ENCODE peak calls at places on chromosomes 5 and 9, in nine cellular contexts. One of them, this sample, is unnamed.

GRCh38 chr5:100270323-100270771 is 264.8 kb upstream of the FAM174A start:
- DNase-seq in lung: no peak
- DNase-seq in MV-4-11: peak; percentile 14
- DNase-seq in BJ: no peak
- DNase-seq in left colon: no peak
- DNase-seq in heart left ventricle: no peak
- DNase-seq in choroid plexus epithelial cell: peak; percentile 51
- DNase-seq in iPS-NIHi11: no peak
- DNase-seq in activated CD4-positive, alpha-beta T cell treated with anti-CD3 and anti-CD28 coated beads, Interleukin-2, amount 50 U/mL, for 1 hour: no peak
- DNase-seq in this sample: no peak

GRCh38 chr9:100011062-100011681 is 87.6 kb downstream of the ERP44 start:
- DNase-seq in lung: no peak
- DNase-seq in MV-4-11: peak; percentile 54
- DNase-seq in BJ: no peak
- DNase-seq in left colon: no peak
- DNase-seq in heart left ventricle: no peak
- DNase-seq in choroid plexus epithelial cell: peak; percentile 85
- DNase-seq in iPS-NIHi11: peak; percentile 53
- DNase-seq in activated CD4-positive, alpha-beta T cell treated with anti-CD3 and anti-CD28 coated beads, Interleukin-2, amount 50 U/mL, for 1 hour: no peak
- DNase-seq in this sample: peak; percentile 24

GRCh38 chr5:53037141-53037859 is 48.1 kb downstream of the ITGA2 start:
- DNase-seq in lung: no peak
- DNase-seq in MV-4-11: peak; percentile 24
- DNase-seq in BJ: peak; percentile 37
- DNase-seq in left colon: no peak
- DNase-seq in heart left ventricle: no peak
- DNase-seq in choroid plexus epithelial cell: peak; percentile 90
- DNase-seq in iPS-NIHi11: no peak
- DNase-seq in activated CD4-positive, alpha-beta T cell treated with anti-CD3 and anti-CD28 coated beads, Interleukin-2, amount 50 U/mL, for 1 hour: no peak
- DNase-seq in this sample: no peak

GRCh38 chr5:59560553-59560952 is 333.0 kb downstream of the PDE4D start:
- DNase-seq in lung: no peak
- DNase-seq in MV-4-11: no peak
- DNase-seq in BJ: no peak
- DNase-seq in left colon: no peak
- DNase-seq in heart left ventricle: no peak
- DNase-seq in choroid plexus epithelial cell: no peak
- DNase-seq in iPS-NIHi11: no peak
- DNase-seq in activated CD4-positive, alpha-beta T cell treated with anti-CD3 and anti-CD28 coated beads, Interleukin-2, amount 50 U/mL, for 1 hour: no peak
- DNase-seq in this sample: no peak

GRCh38 chr5:64678400-64678799 is 11.9 kb upstream of the SHISAL2B start:
- DNase-seq in lung: no peak
- DNase-seq in MV-4-11: no peak
- DNase-seq in BJ: no peak
- DNase-seq in left colon: no peak
- DNase-seq in heart left ventricle: no peak
- DNase-seq in choroid plexus epithelial cell: no peak
- DNase-seq in iPS-NIHi11: no peak
- DNase-seq in activated CD4-positive, alpha-beta T cell treated with anti-CD3 and anti-CD28 coated beads, Interleukin-2, amount 50 U/mL, for 1 hour: no peak
- DNase-seq in this sample: no peak

GRCh38 chr5:148202531-148203092 is at the start of gene SPINK6:
- DNase-seq in lung: no peak
- DNase-seq in MV-4-11: no peak
- DNase-seq in BJ: no peak
- DNase-seq in left colon: no peak
- DNase-seq in heart left ventricle: no peak
- DNase-seq in choroid plexus epithelial cell: no peak
- DNase-seq in iPS-NIHi11: no peak
- DNase-seq in activated CD4-positive, alpha-beta T cell treated with anti-CD3 and anti-CD28 coated beads, Interleukin-2, amount 50 U/mL, for 1 hour: no peak
- DNase-seq in this sample: no peak

GRCh38 chr9:14307989-14308750 is 5.8 kb downstream of the NFIB start:
- DNase-seq in lung: no peak
- DNase-seq in MV-4-11: no peak
- DNase-seq in BJ: no peak
- DNase-seq in left colon: no peak
- DNase-seq in heart left ventricle: no peak
- DNase-seq in choroid plexus epithelial cell: no peak
- DNase-seq in iPS-NIHi11: no peak
- DNase-seq in activated CD4-positive, alpha-beta T cell treated with anti-CD3 and anti-CD28 coated beads, Interleukin-2, amount 50 U/mL, for 1 hour: no peak
- DNase-seq in this sample: no peak

GRCh38 chr5:91269198-91269597 is 113.9 kb downstream of the ARRDC3 start:
- DNase-seq in lung: no peak
- DNase-seq in MV-4-11: no peak
- DNase-seq in BJ: no peak
- DNase-seq in left colon: no peak
- DNase-seq in heart left ventricle: no peak
- DNase-seq in choroid plexus epithelial cell: no peak
- DNase-seq in iPS-NIHi11: no peak
- DNase-seq in activated CD4-positive, alpha-beta T cell treated with anti-CD3 and anti-CD28 coated beads, Interleukin-2, amount 50 U/mL, for 1 hour: no peak
- DNase-seq in this sample: no peak

GRCh38 chr5:93596676-93597441 is 13.8 kb downstream of the NR2F1 start:
- DNase-seq in lung: no peak
- DNase-seq in MV-4-11: peak; percentile 71
- DNase-seq in BJ: no peak
- DNase-seq in left colon: peak; percentile 64
- DNase-seq in heart left ventricle: no peak
- DNase-seq in choroid plexus epithelial cell: peak; percentile 52
- DNase-seq in iPS-NIHi11: peak; percentile 77
- DNase-seq in activated CD4-positive, alpha-beta T cell treated with anti-CD3 and anti-CD28 coated beads, Interleukin-2, amount 50 U/mL, for 1 hour: no peak
- DNase-seq in this sample: no peak

GRCh38 chr9:33439731-33440130 is 7.7 kb downstream of the AQP3 start:
- DNase-seq in lung: no peak
- DNase-seq in MV-4-11: no peak
- DNase-seq in BJ: no peak
- DNase-seq in left colon: no peak
- DNase-seq in heart left ventricle: no peak
- DNase-seq in choroid plexus epithelial cell: no peak
- DNase-seq in iPS-NIHi11: no peak
- DNase-seq in activated CD4-positive, alpha-beta T cell treated with anti-CD3 and anti-CD28 coated beads, Interleukin-2, amount 50 U/mL, for 1 hour: no peak
- DNase-seq in this sample: no peak

GRCh38 chr5:78706825-78707224 is 58.3 kb upstream of the LHFPL2 start:
- DNase-seq in lung: no peak
- DNase-seq in MV-4-11: no peak
- DNase-seq in BJ: no peak
- DNase-seq in left colon: no peak
- DNase-seq in heart left ventricle: no peak
- DNase-seq in choroid plexus epithelial cell: peak; percentile 61
- DNase-seq in iPS-NIHi11: no peak
- DNase-seq in activated CD4-positive, alpha-beta T cell treated with anti-CD3 and anti-CD28 coated beads, Interleukin-2, amount 50 U/mL, for 1 hour: no peak
- DNase-seq in this sample: no peak

GRCh38 chr5:77180167-77181081 is 30.1 kb upstream of the PDE8B start:
- DNase-seq in lung: no peak
- DNase-seq in MV-4-11: no peak
- DNase-seq in BJ: no peak
- DNase-seq in left colon: peak; percentile 32
- DNase-seq in heart left ventricle: peak; percentile 64
- DNase-seq in choroid plexus epithelial cell: peak; percentile 36
- DNase-seq in iPS-NIHi11: peak; percentile 54
- DNase-seq in activated CD4-positive, alpha-beta T cell treated with anti-CD3 and anti-CD28 coated beads, Interleukin-2, amount 50 U/mL, for 1 hour: no peak
- DNase-seq in this sample: no peak

GRCh38 chr9:75615284-75615683 is 275.2 kb upstream of the PCSK5 start:
- DNase-seq in lung: no peak
- DNase-seq in MV-4-11: no peak
- DNase-seq in BJ: no peak
- DNase-seq in left colon: no peak
- DNase-seq in heart left ventricle: no peak
- DNase-seq in choroid plexus epithelial cell: no peak
- DNase-seq in iPS-NIHi11: no peak
- DNase-seq in activated CD4-positive, alpha-beta T cell treated with anti-CD3 and anti-CD28 coated beads, Interleukin-2, amount 50 U/mL, for 1 hour: no peak
- DNase-seq in this sample: no peak

GRCh38 chr5:176530983-176531901 is 6.0 kb downstream of the RNF44 start:
- DNase-seq in lung: no peak
- DNase-seq in MV-4-11: peak; percentile 7
- DNase-seq in BJ: no peak
- DNase-seq in left colon: no peak
- DNase-seq in heart left ventricle: peak; percentile 54
- DNase-seq in choroid plexus epithelial cell: peak; percentile 57
- DNase-seq in iPS-NIHi11: no peak
- DNase-seq in activated CD4-positive, alpha-beta T cell treated with anti-CD3 and anti-CD28 coated beads, Interleukin-2, amount 50 U/mL, for 1 hour: no peak
- DNase-seq in this sample: no peak

GRCh38 chr5:58411372-58411771 is 48.5 kb downstream of the PLK2 start:
- DNase-seq in lung: no peak
- DNase-seq in MV-4-11: no peak
- DNase-seq in BJ: no peak
- DNase-seq in left colon: no peak
- DNase-seq in heart left ventricle: no peak
- DNase-seq in choroid plexus epithelial cell: no peak
- DNase-seq in iPS-NIHi11: no peak
- DNase-seq in activated CD4-positive, alpha-beta T cell treated with anti-CD3 and anti-CD28 coated beads, Interleukin-2, amount 50 U/mL, for 1 hour: no peak
- DNase-seq in this sample: no peak

GRCh38 chr9:106886111-106887046 is 23.4 kb downstream of the ZNF462 start:
- DNase-seq in lung: no peak
- DNase-seq in MV-4-11: no peak
- DNase-seq in BJ: no peak
- DNase-seq in left colon: no peak
- DNase-seq in heart left ventricle: no peak
- DNase-seq in choroid plexus epithelial cell: no peak
- DNase-seq in iPS-NIHi11: no peak
- DNase-seq in activated CD4-positive, alpha-beta T cell treated with anti-CD3 and anti-CD28 coated beads, Interleukin-2, amount 50 U/mL, for 1 hour: no peak
- DNase-seq in this sample: no peak

GRCh38 chr5:173238312-173239232 is 3.6 kb upstream of the NKX2-5 start:
- DNase-seq in lung: no peak
- DNase-seq in MV-4-11: no peak
- DNase-seq in BJ: no peak
- DNase-seq in left colon: no peak
- DNase-seq in heart left ventricle: no peak
- DNase-seq in choroid plexus epithelial cell: no peak
- DNase-seq in iPS-NIHi11: peak; percentile 56
- DNase-seq in activated CD4-positive, alpha-beta T cell treated with anti-CD3 and anti-CD28 coated beads, Interleukin-2, amount 50 U/mL, for 1 hour: no peak
- DNase-seq in this sample: no peak

GRCh38 chr5:173618927-173619519 is 2.6 kb upstream of the BOD1 start:
- DNase-seq in lung: peak; percentile 52
- DNase-seq in MV-4-11: peak; percentile 28
- DNase-seq in BJ: no peak
- DNase-seq in left colon: no peak
- DNase-seq in heart left ventricle: no peak
- DNase-seq in choroid plexus epithelial cell: peak; percentile 73
- DNase-seq in iPS-NIHi11: peak; percentile 53
- DNase-seq in activated CD4-positive, alpha-beta T cell treated with anti-CD3 and anti-CD28 coated beads, Interleukin-2, amount 50 U/mL, for 1 hour: peak; percentile 34
- DNase-seq in this sample: peak; percentile 17

GRCh38 chr9:116270559-116270958 is 117.0 kb downstream of the PAPPA start:
- DNase-seq in lung: no peak
- DNase-seq in MV-4-11: no peak
- DNase-seq in BJ: no peak
- DNase-seq in left colon: no peak
- DNase-seq in heart left ventricle: no peak
- DNase-seq in choroid plexus epithelial cell: no peak
- DNase-seq in iPS-NIHi11: no peak
- DNase-seq in activated CD4-positive, alpha-beta T cell treated with anti-CD3 and anti-CD28 coated beads, Interleukin-2, amount 50 U/mL, for 1 hour: no peak
- DNase-seq in this sample: no peak

GRCh38 chr9:1235650-1236401 is 185.7 kb downstream of the DMRT2 start:
- DNase-seq in lung: no peak
- DNase-seq in MV-4-11: no peak
- DNase-seq in BJ: no peak
- DNase-seq in left colon: no peak
- DNase-seq in heart left ventricle: no peak
- DNase-seq in choroid plexus epithelial cell: no peak
- DNase-seq in iPS-NIHi11: no peak
- DNase-seq in activated CD4-positive, alpha-beta T cell treated with anti-CD3 and anti-CD28 coated beads, Interleukin-2, amount 50 U/mL, for 1 hour: no peak
- DNase-seq in this sample: no peak

GRCh38 chr5:102959055-102959454 is 160.9 kb downstream of the GIN1 start:
- DNase-seq in lung: no peak
- DNase-seq in MV-4-11: peak; percentile 64
- DNase-seq in BJ: peak; percentile 89
- DNase-seq in left colon: no peak
- DNase-seq in heart left ventricle: no peak
- DNase-seq in choroid plexus epithelial cell: peak; percentile 94
- DNase-seq in iPS-NIHi11: no peak
- DNase-seq in activated CD4-positive, alpha-beta T cell treated with anti-CD3 and anti-CD28 coated beads, Interleukin-2, amount 50 U/mL, for 1 hour: no peak
- DNase-seq in this sample: no peak

GRCh38 chr5:158261669-158262367 is 402.9 kb upstream of the CLINT1 start:
- DNase-seq in lung: no peak
- DNase-seq in MV-4-11: no peak
- DNase-seq in BJ: no peak
- DNase-seq in left colon: no peak
- DNase-seq in heart left ventricle: no peak
- DNase-seq in choroid plexus epithelial cell: no peak
- DNase-seq in iPS-NIHi11: no peak
- DNase-seq in activated CD4-positive, alpha-beta T cell treated with anti-CD3 and anti-CD28 coated beads, Interleukin-2, amount 50 U/mL, for 1 hour: no peak
- DNase-seq in this sample: no peak

GRCh38 chr9:100472725-100473261 is at the start of gene TMEFF1:
- DNase-seq in lung: no peak
- DNase-seq in MV-4-11: no peak
- DNase-seq in BJ: no peak
- DNase-seq in left colon: peak; percentile 26
- DNase-seq in heart left ventricle: peak; percentile 67
- DNase-seq in choroid plexus epithelial cell: no peak
- DNase-seq in iPS-NIHi11: peak; percentile 97
- DNase-seq in activated CD4-positive, alpha-beta T cell treated with anti-CD3 and anti-CD28 coated beads, Interleukin-2, amount 50 U/mL, for 1 hour: peak; percentile 17
- DNase-seq in this sample: peak; percentile 18

GRCh38 chr9:107513464-107514092 is 24.0 kb upstream of the KLF4 start:
- DNase-seq in lung: no peak
- DNase-seq in MV-4-11: peak; percentile 68
- DNase-seq in BJ: no peak
- DNase-seq in left colon: no peak
- DNase-seq in heart left ventricle: no peak
- DNase-seq in choroid plexus epithelial cell: no peak
- DNase-seq in iPS-NIHi11: no peak
- DNase-seq in activated CD4-positive, alpha-beta T cell treated with anti-CD3 and anti-CD28 coated beads, Interleukin-2, amount 50 U/mL, for 1 hour: no peak
- DNase-seq in this sample: no peak

GRCh38 chr5:140108093-140109049 is 5.5 kb upstream of the PURA start:
- DNase-seq in lung: no peak
- DNase-seq in MV-4-11: no peak
- DNase-seq in BJ: no peak
- DNase-seq in left colon: peak; percentile 51
- DNase-seq in heart left ventricle: peak; percentile 54
- DNase-seq in choroid plexus epithelial cell: no peak
- DNase-seq in iPS-NIHi11: peak; percentile 33
- DNase-seq in activated CD4-positive, alpha-beta T cell treated with anti-CD3 and anti-CD28 coated beads, Interleukin-2, amount 50 U/mL, for 1 hour: peak; percentile 16
- DNase-seq in this sample: no peak

GRCh38 chr9:131098391-131099087 is 2.2 kb downstream of the AIF1L start:
- DNase-seq in lung: no peak
- DNase-seq in MV-4-11: peak; percentile 23
- DNase-seq in BJ: no peak
- DNase-seq in left colon: no peak
- DNase-seq in heart left ventricle: peak; percentile 75
- DNase-seq in choroid plexus epithelial cell: no peak
- DNase-seq in iPS-NIHi11: no peak
- DNase-seq in activated CD4-positive, alpha-beta T cell treated with anti-CD3 and anti-CD28 coated beads, Interleukin-2, amount 50 U/mL, for 1 hour: no peak
- DNase-seq in this sample: no peak

GRCh38 chr5:92548351-92548750 is 1032.7 kb downstream of the NR2F1-AS1 start:
- DNase-seq in lung: no peak
- DNase-seq in MV-4-11: no peak
- DNase-seq in BJ: no peak
- DNase-seq in left colon: no peak
- DNase-seq in heart left ventricle: no peak
- DNase-seq in choroid plexus epithelial cell: peak; percentile 67
- DNase-seq in iPS-NIHi11: no peak
- DNase-seq in activated CD4-positive, alpha-beta T cell treated with anti-CD3 and anti-CD28 coated beads, Interleukin-2, amount 50 U/mL, for 1 hour: no peak
- DNase-seq in this sample: no peak

GRCh38 chr9:92664394-92665152 is 5.4 kb downstream of the IPPK start:
- DNase-seq in lung: no peak
- DNase-seq in MV-4-11: peak; percentile 14
- DNase-seq in BJ: no peak
- DNase-seq in left colon: no peak
- DNase-seq in heart left ventricle: no peak
- DNase-seq in choroid plexus epithelial cell: peak; percentile 30
- DNase-seq in iPS-NIHi11: no peak
- DNase-seq in activated CD4-positive, alpha-beta T cell treated with anti-CD3 and anti-CD28 coated beads, Interleukin-2, amount 50 U/mL, for 1 hour: peak; percentile 5
- DNase-seq in this sample: peak; percentile 12

GRCh38 chr5:76542887-76543690 is 80.1 kb downstream of the F2RL2 start:
- DNase-seq in lung: no peak
- DNase-seq in MV-4-11: no peak
- DNase-seq in BJ: no peak
- DNase-seq in left colon: no peak
- DNase-seq in heart left ventricle: no peak
- DNase-seq in choroid plexus epithelial cell: peak; percentile 84
- DNase-seq in iPS-NIHi11: no peak
- DNase-seq in activated CD4-positive, alpha-beta T cell treated with anti-CD3 and anti-CD28 coated beads, Interleukin-2, amount 50 U/mL, for 1 hour: peak; percentile 55
- DNase-seq in this sample: peak; percentile 72

GRCh38 chr5:109694451-109694891 is 4.7 kb downstream of the MAN2A1 start:
- DNase-seq in lung: no peak
- DNase-seq in MV-4-11: no peak
- DNase-seq in BJ: no peak
- DNase-seq in left colon: no peak
- DNase-seq in heart left ventricle: no peak
- DNase-seq in choroid plexus epithelial cell: no peak
- DNase-seq in iPS-NIHi11: no peak
- DNase-seq in activated CD4-positive, alpha-beta T cell treated with anti-CD3 and anti-CD28 coated beads, Interleukin-2, amount 50 U/mL, for 1 hour: no peak
- DNase-seq in this sample: no peak

This sample was measured in T-cell.